ENCODE peak calls at places on chromosomes 4 and X, in four cellular contexts. One of them, this sample, is unnamed.

GRCh38 chr4:110411599-110412011 is 64.3 kb upstream of the ENPEP start:
- DNase-seq in K562: no peak
- DNase-seq in H1: peak
- DNase-seq in SK-N-SH: peak
- DNase-seq in this sample: peak

GRCh38 chr4:155799794-155800123 is 40.9 kb downstream of the GUCY1B1 start:
- DNase-seq in K562: no peak
- DNase-seq in H1: no peak
- DNase-seq in SK-N-SH: no peak
- DNase-seq in this sample: no peak

GRCh38 chr4:76955187-76955586 is 5.6 kb downstream of the SEPTIN11 start:
- DNase-seq in K562: no peak
- DNase-seq in H1: no peak
- DNase-seq in SK-N-SH: no peak
- DNase-seq in this sample: no peak

GRCh38 chrX:154046262-154046771 is 26.6 kb upstream of the IRAK1 start:
- DNase-seq in K562: no peak
- DNase-seq in H1: no peak
- DNase-seq in SK-N-SH: no peak
- DNase-seq in this sample: no peak

GRCh38 chrX:130100180-130100579 is 10.1 kb downstream of the ELF4 start:
- DNase-seq in K562: peak
- DNase-seq in H1: no peak
- DNase-seq in SK-N-SH: no peak
- DNase-seq in this sample: no peak

GRCh38 chr4:138870739-138871633 is 144.6 kb upstream of the NOCT start:
- DNase-seq in K562: peak
- DNase-seq in H1: peak
- DNase-seq in SK-N-SH: peak
- DNase-seq in this sample: peak

GRCh38 chr4:151195801-151196200 is 81.2 kb upstream of the PRSS48 start:
- DNase-seq in K562: no peak
- DNase-seq in H1: no peak
- DNase-seq in SK-N-SH: no peak
- DNase-seq in this sample: no peak

GRCh38 chr4:113760094-113760851 is 1.3 kb downstream of the CAMK2D start:
- DNase-seq in K562: no peak
- DNase-seq in H1: no peak
- DNase-seq in SK-N-SH: no peak
- DNase-seq in this sample: no peak

GRCh38 chr4:16573744-16574143 is 324.7 kb downstream of the LDB2 start:
- DNase-seq in K562: no peak
- DNase-seq in H1: no peak
- DNase-seq in SK-N-SH: no peak
- DNase-seq in this sample: no peak

GRCh38 chr4:102713096-102713495 is 47.7 kb downstream of the MANBA start:
- DNase-seq in K562: no peak
- DNase-seq in H1: no peak
- DNase-seq in SK-N-SH: no peak
- DNase-seq in this sample: no peak

GRCh38 chr4:152640058-152640921 is 39.5 kb downstream of the TMEM154 start:
- DNase-seq in K562: peak
- DNase-seq in H1: no peak
- DNase-seq in SK-N-SH: peak
- DNase-seq in this sample: no peak

GRCh38 chr4:113382704-113383103 is 333.3 kb downstream of the ANK2 start:
- DNase-seq in K562: no peak
- DNase-seq in H1: no peak
- DNase-seq in SK-N-SH: no peak
- DNase-seq in this sample: no peak

GRCh38 chr4:38723726-38724506 is 58.9 kb downstream of the TLR10 start:
- DNase-seq in K562: peak
- DNase-seq in H1: no peak
- DNase-seq in SK-N-SH: no peak
- DNase-seq in this sample: no peak

GRCh38 chr4:101328063-101328602 is 19.2 kb downstream of the PPP3CA start:
- DNase-seq in K562: no peak
- DNase-seq in H1: no peak
- DNase-seq in SK-N-SH: no peak
- DNase-seq in this sample: no peak

GRCh38 chrX:132776486-132777210 is 181.8 kb downstream of the HS6ST2 start:
- DNase-seq in K562: no peak
- DNase-seq in H1: no peak
- DNase-seq in SK-N-SH: no peak
- DNase-seq in this sample: no peak

GRCh38 chr4:4990857-4991540 is 28.3 kb downstream of the CYTL1 start:
- DNase-seq in K562: peak
- DNase-seq in H1: no peak
- DNase-seq in SK-N-SH: peak
- DNase-seq in this sample: no peak

GRCh38 chrX:110089656-110090404 is 86.9 kb downstream of the TMEM164 start:
- DNase-seq in K562: peak
- DNase-seq in H1: no peak
- DNase-seq in SK-N-SH: no peak
- DNase-seq in this sample: no peak

DNA sequence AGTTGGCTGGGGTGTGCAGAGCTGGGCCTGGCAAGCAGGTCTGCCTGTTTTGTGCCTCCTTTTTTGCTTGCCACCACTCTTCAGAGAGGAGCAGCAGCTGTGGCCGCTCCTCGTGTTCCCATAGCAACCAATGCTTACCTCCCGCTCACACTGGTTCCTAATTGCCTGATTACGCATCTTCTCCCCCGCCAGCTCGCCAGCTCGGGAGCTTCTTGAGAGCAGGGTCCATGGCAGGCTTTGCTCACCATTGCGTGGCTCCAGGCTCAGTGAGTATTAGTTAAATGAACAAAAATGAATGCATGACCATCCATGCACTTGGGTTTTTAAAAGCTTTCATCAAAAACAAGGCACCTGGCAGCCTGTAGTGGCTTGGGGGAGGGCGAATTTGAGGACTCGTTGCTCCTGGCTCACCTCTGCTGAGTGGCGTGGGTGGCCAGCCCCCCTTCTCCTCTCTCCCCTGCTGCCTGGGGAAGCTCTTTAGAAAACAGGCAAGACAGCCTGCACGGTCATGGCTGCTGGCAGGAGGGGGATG is 14.2 kb upstream of the PJA1 start:
- DNase-seq in K562: no peak
- DNase-seq in H1: no peak
- DNase-seq in SK-N-SH: peak
- DNase-seq in this sample: peak
- TF ChIP-seq TEAD4 in K562: no peak
- TF ChIP-seq TEAD4 in H1: no peak
- TF ChIP-seq TEAD4 in SK-N-SH: no peak
- TF ChIP-seq TEAD4 in this sample: no peak

GRCh38 chr4:2825740-2826139 is 17.9 kb upstream of the ADD1 start:
- DNase-seq in K562: no peak
- DNase-seq in H1: no peak
- DNase-seq in SK-N-SH: no peak
- DNase-seq in this sample: no peak
- TF ChIP-seq TEAD4 in K562: no peak
- TF ChIP-seq TEAD4 in H1: no peak
- TF ChIP-seq TEAD4 in SK-N-SH: no peak
- TF ChIP-seq TEAD4 in this sample: no peak

DNA sequence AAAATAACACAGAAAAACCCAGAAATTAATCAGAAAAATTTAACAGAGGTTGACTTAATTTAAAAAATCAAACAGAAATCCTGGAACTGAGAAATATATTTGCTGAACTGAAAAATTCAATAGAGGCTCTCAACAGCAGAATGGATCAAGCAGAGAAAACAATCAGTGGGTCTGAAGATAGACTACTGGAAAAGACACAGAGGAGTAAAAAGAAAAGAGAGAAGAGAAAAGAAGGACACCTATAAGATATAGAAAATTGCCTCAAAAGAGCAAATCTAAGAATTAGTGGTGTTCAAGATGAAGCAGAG is 55.1 kb downstream of the HAUS3 start:
- DNase-seq in K562: no peak
- DNase-seq in H1: no peak
- DNase-seq in SK-N-SH: no peak
- DNase-seq in this sample: no peak
- TF ChIP-seq TEAD4 in K562: no peak
- TF ChIP-seq TEAD4 in H1: no peak
- TF ChIP-seq TEAD4 in SK-N-SH: no peak
- TF ChIP-seq TEAD4 in this sample: no peak

GRCh38 chrX:103175944-103176753 is 38.8 kb upstream of the BEX4 start:
- DNase-seq in K562: peak
- DNase-seq in H1: peak
- DNase-seq in SK-N-SH: peak
- DNase-seq in this sample: peak

GRCh38 chrX:103171353-103171752 is 43.6 kb upstream of the BEX4 start:
- DNase-seq in K562: no peak
- DNase-seq in H1: no peak
- DNase-seq in SK-N-SH: no peak
- DNase-seq in this sample: no peak

GRCh38 chrX:103170216-103170615 is 44.7 kb upstream of the BEX4 start:
- DNase-seq in K562: no peak
- DNase-seq in H1: no peak
- DNase-seq in SK-N-SH: no peak
- DNase-seq in this sample: no peak
- TF ChIP-seq TEAD4 in K562: no peak
- TF ChIP-seq TEAD4 in H1: no peak
- TF ChIP-seq TEAD4 in SK-N-SH: no peak
- TF ChIP-seq TEAD4 in this sample: no peak

GRCh38 chr4:56200275-56200674 is 187.0 kb downstream of the AASDH start:
- DNase-seq in K562: no peak
- DNase-seq in H1: no peak
- DNase-seq in SK-N-SH: no peak
- DNase-seq in this sample: no peak

GRCh38 chr4:56209767-56210166 is 177.5 kb downstream of the AASDH start:
- DNase-seq in K562: no peak
- DNase-seq in H1: no peak
- DNase-seq in SK-N-SH: no peak
- DNase-seq in this sample: no peak

GRCh38 chr4:56211202-56211601 is 176.1 kb downstream of the AASDH start:
- DNase-seq in K562: no peak
- DNase-seq in H1: no peak
- DNase-seq in SK-N-SH: no peak
- DNase-seq in this sample: no peak

GRCh38 chr4:56210397-56210796 is 176.9 kb downstream of the AASDH start:
- DNase-seq in K562: no peak
- DNase-seq in H1: no peak
- DNase-seq in SK-N-SH: no peak
- DNase-seq in this sample: no peak

GRCh38 chr4:56206258-56206657 is 181.0 kb downstream of the AASDH start:
- DNase-seq in K562: no peak
- DNase-seq in H1: no peak
- DNase-seq in SK-N-SH: no peak
- DNase-seq in this sample: no peak
- TF ChIP-seq TEAD4 in K562: no peak
- TF ChIP-seq TEAD4 in H1: no peak
- TF ChIP-seq TEAD4 in SK-N-SH: no peak
- TF ChIP-seq TEAD4 in this sample: no peak

GRCh38 chr4:24471623-24472510 is 112.5 kb downstream of the DHX15 start:
- DNase-seq in K562: no peak
- DNase-seq in H1: peak
- DNase-seq in SK-N-SH: peak
- DNase-seq in this sample: peak
- TF ChIP-seq TEAD4 in K562: no peak
- TF ChIP-seq TEAD4 in H1: no peak
- TF ChIP-seq TEAD4 in SK-N-SH: no peak
- TF ChIP-seq TEAD4 in this sample: no peak

DNA sequence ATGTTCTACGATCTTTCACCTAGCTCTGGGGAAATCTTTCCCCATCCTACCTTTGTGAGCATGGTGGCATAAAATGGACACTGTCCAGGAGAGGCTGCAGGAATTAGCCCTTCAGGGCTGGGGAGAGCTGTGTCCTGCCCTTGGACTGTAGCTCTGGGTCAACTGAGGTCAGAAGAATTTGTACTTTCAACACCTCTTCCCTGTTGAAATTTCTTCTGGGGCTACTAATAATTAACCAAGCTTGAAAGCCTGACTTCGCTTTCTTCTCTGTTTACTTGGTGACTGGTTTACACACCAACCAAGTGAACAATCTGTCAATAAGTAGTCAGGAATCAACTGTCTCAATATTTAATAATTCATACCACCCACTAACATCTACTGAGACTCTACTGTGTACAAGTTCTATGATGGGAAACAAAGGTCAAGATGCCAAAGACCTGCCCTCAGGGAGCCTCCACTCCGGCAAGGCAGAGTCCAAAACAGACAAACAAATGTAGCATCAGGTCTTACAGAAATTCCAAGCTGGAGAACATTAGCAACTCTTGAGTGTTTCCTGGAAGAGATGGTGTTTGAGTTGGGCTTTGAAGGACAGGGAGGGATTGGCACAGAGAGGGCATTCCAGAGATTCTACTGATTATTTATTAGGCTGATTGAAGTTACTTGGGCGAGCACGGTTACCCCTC is 113.1 kb downstream of the ENPP6 start:
- DNase-seq in K562: no peak
- DNase-seq in H1: no peak
- DNase-seq in SK-N-SH: no peak
- DNase-seq in this sample: no peak
- TF ChIP-seq TEAD4 in K562: no peak
- TF ChIP-seq TEAD4 in H1: no peak
- TF ChIP-seq TEAD4 in SK-N-SH: no peak
- TF ChIP-seq TEAD4 in this sample: no peak